ENCODE peak calls at places on chromosomes 2 and 18, in six cellular contexts. B is IMR-90, J is neuronal stem cell, F is mesenchymal stem cell, Z is mesendoderm, U is H1. L is an unnamed sample.

GRCh38 chr2:168127361-168127760 is 120.0 kb downstream of the STK39 start:
- DNase-seq in F (no peak), U (no peak), Z (no peak), J (no peak), B (no peak), L (no peak)

GRCh38 chr2:39881494-39881893 is 102.4 kb upstream of the THUMPD2 start:
- DNase-seq in B (peak; percentile 40), U (no peak), Z (no peak), F (peak; percentile 27), J (no peak), L (no peak)

GRCh38 chr2:101546376-101547058 is 71.6 kb upstream of the RFX8 start:
- DNase-seq in Z (no peak), B (peak; percentile 60), U (no peak), F (peak; percentile 73), J (no peak), L (no peak)

GRCh38 chr2:176117162-176117822 is 714 bp downstream of the HOXD10 start:
- DNase-seq in Z (no peak), J (no peak), U (no peak), B (no peak), F (no peak), L (no peak)

GRCh38 chr2:218829868-218830451 is 1.6 kb downstream of the PRKAG3 start:
- DNase-seq in J (no peak), U (no peak), B (no peak), Z (no peak), F (no peak), L (no peak)

GRCh38 chr18:63476666-63477065 is at the start of gene SERPINB5:
- DNase-seq in Z (no peak), J (no peak), U (no peak), F (no peak), B (no peak), L (peak; percentile 43)

GRCh38 chr2:234426616-234427015 is 70.3 kb downstream of the ARL4C start:
- DNase-seq in U (no peak), Z (no peak), J (no peak), F (no peak), B (no peak), L (no peak)

GRCh38 chr2:2590796-2591541 is 259.9 kb upstream of the MYT1L start:
- DNase-seq in U (no peak), J (no peak), F (no peak), Z (no peak), B (no peak), L (no peak)

GRCh38 chr2:231615058-231615671 is 22.5 kb downstream of the TEX44 start:
- DNase-seq in J (no peak), F (no peak), Z (peak; percentile 73), U (peak; percentile 71), B (no peak), L (peak; percentile 66)

GRCh38 chr18:6722680-6723079 is 6.8 kb upstream of the ARHGAP28 start:
- DNase-seq in J (no peak), U (no peak), Z (no peak), B (no peak), F (no peak), L (no peak)

GRCh38 chr2:144560254-144560653 is 40.3 kb upstream of the ZEB2 start:
- DNase-seq in Z (no peak), F (no peak), B (no peak), U (no peak), J (no peak), L (no peak)

GRCh38 chr2:144356402-144356801 is 163.5 kb downstream of the ZEB2 start:
- DNase-seq in B (peak; percentile 11), F (peak; percentile 72), J (no peak), Z (no peak), U (no peak), L (peak; percentile 66)

GRCh38 chr2:11598228-11598731 is 64.4 kb downstream of the GREB1 start:
- DNase-seq in Z (no peak), U (no peak), B (no peak), J (no peak), F (no peak), L (no peak)

DNA sequence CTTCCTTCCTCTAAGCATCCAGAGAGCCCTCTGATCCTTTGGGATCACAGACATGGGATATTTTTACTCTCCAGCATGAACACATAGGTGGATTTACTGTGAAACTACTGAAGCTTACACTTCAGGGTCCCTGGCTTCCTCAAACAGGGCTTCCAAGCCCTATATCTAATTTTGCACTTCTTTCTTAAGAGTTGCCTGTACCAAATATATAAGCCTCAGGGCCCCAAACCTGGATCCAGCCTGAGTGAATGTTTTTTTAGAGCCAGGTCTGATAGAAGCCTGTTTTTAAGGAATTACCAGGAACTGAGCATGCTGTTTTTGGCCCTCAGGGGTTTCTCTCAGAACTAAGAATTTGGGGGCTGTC is 13.2 kb upstream of the KCMF1 start:
- DNase-seq in F (no peak), B (no peak), J (no peak), Z (no peak), U (no peak), L (no peak)
- H3K18ac ChIP-seq in F (peak overlapping the region; percentile 11), B (peak overlapping the region; percentile 21), J (no peak overlapping the region), Z (peak overlapping the region; percentile 91), U (peak overlapping the region; percentile 92), L (no peak overlapping the region)

GRCh38 chr2:97714950-97715652 is 1.7 kb downstream of the ZAP70 start:
- DNase-seq in U (no peak), J (no peak), Z (no peak), B (no peak), F (no peak), L (peak; percentile 53)

GRCh38 chr2:97715951-97716694 is 2.7 kb downstream of the ZAP70 start:
- DNase-seq in B (no peak), Z (no peak), F (no peak), J (no peak), U (no peak), L (no peak)

GRCh38 chr2:97717618-97718005 is 4.2 kb downstream of the ZAP70 start:
- DNase-seq in F (no peak), B (no peak), Z (no peak), J (no peak), U (no peak), L (no peak)

GRCh38 chr2:97718051-97718882 is 4.9 kb downstream of the ZAP70 start:
- DNase-seq in Z (no peak), U (no peak), F (no peak), B (no peak), J (no peak), L (no peak)

GRCh38 chr2:97716695-97717617 is 3.6 kb downstream of the ZAP70 start:
- DNase-seq in J (no peak), Z (no peak), B (no peak), U (no peak), F (no peak), L (no peak)
- H3K4me3 ChIP-seq in J (no peak overlapping the region), Z (no peak overlapping the region), B (no peak overlapping the region), U (no peak overlapping the region), F (no peak overlapping the region), L (no peak overlapping the region)

GRCh38 chr2:56449449-56449860 is 265.7 kb downstream of the CCDC85A start:
- DNase-seq in B (no peak), U (no peak), Z (peak; percentile 62), J (peak; percentile 20), F (no peak), L (no peak)
- H2BK5ac ChIP-seq in B (no peak overlapping the region), U (peak overlapping the region; percentile 35), Z (no peak overlapping the region), J (no peak overlapping the region), F (no peak overlapping the region), L (no peak overlapping the region)

GRCh38 chr18:66136039-66136438 is 385.2 kb downstream of the CDH7 start:
- DNase-seq in U (no peak), J (peak; percentile 73), B (no peak), Z (peak; percentile 79), F (no peak), L (no peak)
- H3K18ac ChIP-seq in U (no peak overlapping the region), J (no peak overlapping the region), B (no peak overlapping the region), Z (no peak overlapping the region), F (no peak overlapping the region), L (no peak overlapping the region)

DNA sequence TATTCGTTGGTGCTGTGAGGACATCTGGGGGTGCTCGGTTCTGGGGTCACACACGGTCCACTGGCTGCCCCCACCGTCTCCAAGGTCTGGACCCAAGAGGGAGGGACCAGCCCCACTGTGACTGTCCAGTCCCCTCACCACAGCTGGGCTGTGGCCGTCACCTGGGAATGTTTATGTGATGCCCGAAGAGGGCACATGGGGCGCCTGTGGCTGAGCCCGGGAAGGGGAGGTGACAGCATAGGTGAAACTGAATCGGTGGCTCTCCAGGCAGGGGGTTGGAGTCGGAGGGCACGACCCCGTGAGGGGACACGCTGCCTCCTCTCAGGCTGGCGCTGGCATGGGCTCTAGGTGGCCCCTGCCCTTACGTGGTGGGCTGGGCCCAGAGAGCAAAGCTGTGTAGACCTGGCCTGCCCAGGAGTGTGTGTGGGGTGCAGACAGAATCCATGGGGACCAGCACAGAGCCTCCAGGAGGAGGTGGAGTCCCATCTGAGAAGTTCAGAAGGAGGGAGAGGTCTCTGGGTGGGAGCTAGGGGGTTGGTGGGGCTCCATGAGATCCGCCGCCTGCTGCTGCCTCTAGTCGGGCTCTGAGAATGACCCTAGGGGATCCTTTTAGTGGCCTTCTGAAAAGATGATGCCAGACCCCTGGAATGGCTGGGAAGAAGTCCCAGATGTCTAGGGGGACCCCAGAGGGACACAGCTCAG is 1.8 kb downstream of the BOK start:
- DNase-seq in F (no peak), U (no peak), J (no peak), Z (no peak), B (no peak), L (no peak)
- H3K4me3 ChIP-seq in F (peak overlapping the region; percentile 78), U (no peak overlapping the region), J (no peak overlapping the region), Z (no peak overlapping the region), B (peak overlapping the region; percentile 91), L (peak overlapping the region; percentile 20)

GRCh38 chr18:11852048-11852341 is 782 bp downstream of the CHMP1B start:
- DNase-seq in F (no peak), J (no peak), U (no peak), Z (no peak), B (no peak), L (no peak)
- H2BK5ac ChIP-seq in F (no peak overlapping the region), J (peak overlapping the region; percentile 61), U (peak overlapping the region; percentile 87), Z (no peak overlapping the region), B (peak overlapping the region; percentile 73), L (no peak overlapping the region)

L was measured in trophoblast cell.